ENCODE peak calls at places on chromosome 15, in seven cellular contexts. M is HCT116, A is PC-9, J is DND-41, P is right lobe of liver, V is fibroblast of pulmonary artery, F is OCI-LY7. D is an unnamed sample.

GRCh38 chr15:45550436-45550835 is 27.9 kb upstream of the SLC30A4 start:
- DNase-seq in M (no peak), A (no peak), J (no peak), P (no peak), V (peak), F (no peak), D (no peak)

GRCh38 chr15:51380999-51381806 is 39.7 kb downstream of the GLDN start:
- DNase-seq in M (peak), A (peak), J (peak), P (no peak), V (peak), F (peak), D (peak)

GRCh38 chr15:31268108-31268501 is 58.5 kb upstream of the KLF13 start:
- DNase-seq in M (no peak), A (no peak), J (peak), P (no peak), V (no peak), F (peak), D (no peak)

GRCh38 chr15:59438891-59439290 is 905 bp downstream of the FAM81A start:
- DNase-seq in M (no peak), A (no peak), J (no peak), P (no peak), V (no peak), F (peak), D (no peak)

GRCh38 chr15:74725241-74725774 is at the start of gene CYP1A1:
- DNase-seq in M (no peak), A (peak), J (no peak), P (peak), V (no peak), F (no peak), D (no peak)

GRCh38 chr15:74955796-74956647 is 550 bp downstream of the RPP25 start:
- DNase-seq in M (no peak), A (peak), J (no peak), P (peak), V (peak), F (peak), D (peak)

GRCh38 chr15:90530250-90531051 is 728 bp downstream of the CRTC3 start:
- DNase-seq in M (no peak), A (peak), J (peak), P (peak), V (peak), F (peak), D (no peak)

GRCh38 chr15:38853608-38854007 is 289.0 kb upstream of the RASGRP1 start:
- DNase-seq in M (peak), A (no peak), J (peak), P (no peak), V (peak), F (peak), D (no peak)

GRCh38 chr15:73030280-73030679 is 22.0 kb upstream of the NEO1 start:
- DNase-seq in M (no peak), A (no peak), J (no peak), P (no peak), V (no peak), F (no peak), D (no peak)

GRCh38 chr15:55770808-55771207 is 27.9 kb upstream of the PRTG start:
- DNase-seq in M (no peak), A (no peak), J (no peak), P (no peak), V (no peak), F (no peak), D (no peak)

GRCh38 chr15:63605816-63606215 is 8.6 kb downstream of the FBXL22 start:
- DNase-seq in M (no peak), A (no peak), J (no peak), P (no peak), V (no peak), F (no peak), D (peak)

GRCh38 chr15:70833897-70834765 is 19.8 kb downstream of the LARP6 start:
- DNase-seq in M (peak), A (peak), J (no peak), P (no peak), V (peak), F (no peak), D (peak)

GRCh38 chr15:76060098-76060989 is 559 bp downstream of the TMEM266 start:
- DNase-seq in M (no peak), A (no peak), J (peak), P (no peak), V (no peak), F (no peak), D (no peak)

GRCh38 chr15:96345560-96346389 is 15.3 kb downstream of the NR2F2 start:
- DNase-seq in M (no peak), A (no peak), J (no peak), P (peak), V (peak), F (no peak), D (no peak)

GRCh38 chr15:100951965-100952364 is 32.8 kb downstream of the LRRK1 start:
- DNase-seq in M (no peak), A (no peak), J (no peak), P (no peak), V (no peak), F (no peak), D (no peak)

GRCh38 chr15:90396321-90396720 is 8.3 kb downstream of the IQGAP1 start:
- DNase-seq in M (no peak), A (no peak), J (no peak), P (no peak), V (no peak), F (no peak), D (no peak)

GRCh38 chr15:99130765-99131440 is 26.0 kb downstream of the SYNM start:
- DNase-seq in M (no peak), A (no peak), J (no peak), P (no peak), V (no peak), F (no peak), D (no peak)

GRCh38 chr15:46344906-46345305 is 710.1 kb downstream of the SQOR start:
- DNase-seq in M (no peak), A (no peak), J (no peak), P (no peak), V (no peak), F (no peak), D (no peak)

GRCh38 chr15:28902856-28903255 is 17.1 kb downstream of the APBA2 start:
- DNase-seq in M (no peak), A (no peak), J (no peak), P (no peak), V (no peak), F (no peak), D (no peak)

GRCh38 chr15:89469331-89470107 is 26.9 kb downstream of the RHCG start:
- DNase-seq in M (no peak), A (no peak), J (no peak), P (peak), V (no peak), F (no peak), D (no peak)

GRCh38 chr15:94327356-94327936 is 96.1 kb downstream of the MCTP2 start:
- DNase-seq in M (peak), A (peak), J (no peak), P (no peak), V (peak), F (peak), D (no peak)

GRCh38 chr15:89112341-89112971 is 24.2 kb downstream of the ABHD2 start:
- DNase-seq in M (peak), A (no peak), J (no peak), P (peak), V (no peak), F (no peak), D (no peak)

GRCh38 chr15:75123395-75123794 is 78.3 kb upstream of the C15orf39 start:
- DNase-seq in M (no peak), A (no peak), J (no peak), P (no peak), V (no peak), F (no peak), D (no peak)

GRCh38 chr15:42151736-42152135 is 4.7 kb downstream of the PLA2G4F start:
- DNase-seq in M (no peak), A (no peak), J (no peak), P (no peak), V (no peak), F (no peak), D (no peak)

GRCh38 chr15:43329222-43329959 is 982 bp downstream of the LCMT2 start:
- DNase-seq in M (no peak), A (no peak), J (peak), P (no peak), V (no peak), F (no peak), D (no peak)

GRCh38 chr15:63783441-63783840 is 50.3 kb downstream of the HERC1 start:
- DNase-seq in M (no peak), A (no peak), J (no peak), P (no peak), V (no peak), F (no peak), D (no peak)

GRCh38 chr15:32030795-32031194 is 480 bp downstream of the CHRNA7 start:
- DNase-seq in M (no peak), A (no peak), J (no peak), P (no peak), V (no peak), F (no peak), D (no peak)

GRCh38 chr15:75684648-75685047 is 28.0 kb downstream of the CSPG4 start:
- DNase-seq in M (no peak), A (no peak), J (no peak), P (no peak), V (no peak), F (no peak), D (no peak)

GRCh38 chr15:99421172-99421656 is 144.6 kb upstream of the MEF2A start:
- DNase-seq in M (no peak), A (no peak), J (no peak), P (peak), V (peak), F (no peak), D (no peak)

GRCh38 chr15:79887517-79887916 is 9.3 kb downstream of the MTHFS start:
- DNase-seq in M (no peak), A (no peak), J (no peak), P (no peak), V (peak), F (no peak), D (no peak)

GRCh38 chr15:44585633-44586032 is 48.7 kb downstream of the EIF3J start:
- DNase-seq in M (no peak), A (no peak), J (no peak), P (no peak), V (no peak), F (no peak), D (no peak)

GRCh38 chr15:45871121-45871855 is 236.5 kb downstream of the SQOR start:
- DNase-seq in M (no peak), A (peak), J (no peak), P (no peak), V (peak), F (no peak), D (no peak)

GRCh38 chr15:87623832-87624231 is 632.7 kb downstream of the NTRK3 start:
- DNase-seq in M (no peak), A (no peak), J (no peak), P (no peak), V (no peak), F (peak), D (no peak)
- TF ChIP-seq CTCF in M (no peak), A (no peak), J (peak), P (no peak), V (no peak), F (peak), D (no peak)

GRCh38 chr15:85329561-85330421 is 50.6 kb upstream of the AKAP13 start:
- DNase-seq in M (no peak), A (no peak), J (peak), P (no peak), V (peak), F (peak), D (no peak)

GRCh38 chr15:85334241-85334640 is 46.2 kb upstream of the AKAP13 start:
- DNase-seq in M (no peak), A (no peak), J (no peak), P (no peak), V (no peak), F (no peak), D (no peak)

GRCh38 chr15:85330941-85331588 is 49.3 kb upstream of the AKAP13 start:
- DNase-seq in M (peak), A (peak), J (peak), P (peak), V (peak), F (peak), D (peak)

GRCh38 chr15:85333132-85333831 is 47.1 kb upstream of the AKAP13 start:
- DNase-seq in M (no peak), A (no peak), J (no peak), P (no peak), V (peak), F (no peak), D (no peak)

GRCh38 chr15:85331666-85332261 is 48.6 kb upstream of the AKAP13 start:
- DNase-seq in M (no peak), A (no peak), J (no peak), P (no peak), V (no peak), F (peak), D (no peak)
- H3K4me3 ChIP-seq in M (no peak), A (no peak), J (peak), P (no peak), V (no peak), F (peak), D (no peak)

GRCh38 chr15:78360426-78360825 is 20.3 kb downstream of the CRABP1 start:
- DNase-seq in M (no peak), A (no peak), J (no peak), P (no peak), V (no peak), F (no peak), D (no peak)
- TF ChIP-seq CTCF in M (no peak), A (no peak), J (no peak), P (no peak), V (no peak), F (no peak), D (no peak)

GRCh38 chr15:68205949-68206539 is 912 bp upstream of the CALML4 start:
- DNase-seq in M (no peak), A (no peak), J (no peak), P (peak), V (no peak), F (no peak), D (peak)
- H3K4me3 ChIP-seq in M (no peak), A (no peak), J (no peak), P (peak), V (no peak), F (no peak), D (peak)

GRCh38 chr15:57751177-57751800 is 44.8 kb downstream of the POLR2M start:
- DNase-seq in M (no peak), A (no peak), J (peak), P (no peak), V (peak), F (peak), D (no peak)
- TF ChIP-seq CTCF in M (peak), A (peak), J (peak), P (peak), V (peak), F (peak), D (peak)

GRCh38 chr15:33968224-33968623 is at the start of gene CHRM5:
- DNase-seq in M (no peak), A (no peak), J (no peak), P (no peak), V (no peak), F (no peak), D (no peak)
- H3K4me3 ChIP-seq in M (no peak), A (no peak), J (no peak), P (no peak), V (no peak), F (no peak), D (no peak)

GRCh38 chr15:67227431-67227830 is 27.0 kb downstream of the AAGAB start:
- DNase-seq in M (no peak), A (no peak), J (no peak), P (no peak), V (no peak), F (no peak), D (no peak)

GRCh38 chr15:67232591-67232990 is 21.9 kb downstream of the AAGAB start:
- DNase-seq in M (no peak), A (no peak), J (no peak), P (no peak), V (no peak), F (no peak), D (no peak)

GRCh38 chr15:67225336-67225735 is 29.1 kb downstream of the AAGAB start:
- DNase-seq in M (no peak), A (no peak), J (no peak), P (no peak), V (peak), F (no peak), D (no peak)

GRCh38 chr15:67224889-67225288 is 29.6 kb downstream of the AAGAB start:
- DNase-seq in M (no peak), A (no peak), J (no peak), P (no peak), V (no peak), F (no peak), D (no peak)

GRCh38 chr15:67228286-67228685 is 26.2 kb downstream of the AAGAB start:
- DNase-seq in M (no peak), A (no peak), J (no peak), P (no peak), V (no peak), F (no peak), D (no peak)
- TF ChIP-seq CTCF in M (no peak), A (no peak), J (no peak), P (no peak), V (no peak), F (no peak), D (no peak)

DNA sequence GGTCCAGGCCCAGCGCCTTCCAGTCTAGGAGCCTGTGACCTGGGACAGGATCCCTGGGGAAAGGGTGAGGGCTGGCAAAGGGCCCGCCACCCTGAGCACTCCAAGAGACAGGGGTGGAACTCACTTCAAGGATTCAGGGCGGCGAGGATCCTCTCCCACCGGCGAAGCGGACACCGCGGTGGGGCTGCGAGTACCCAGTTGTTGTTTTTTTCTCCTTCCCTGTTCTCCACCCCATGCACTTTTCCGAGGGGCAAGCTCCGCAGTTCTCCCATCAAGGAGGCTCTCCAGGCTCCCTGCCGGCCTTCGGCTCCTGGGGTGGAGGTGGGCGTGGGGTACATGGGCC is 387 bp upstream of the PAQR5 start:
- DNase-seq in M (no peak), A (no peak), J (no peak), P (no peak), V (no peak), F (no peak), D (no peak)
- H3K4me3 ChIP-seq in M (peak), A (peak), J (no peak), P (peak), V (peak), F (no peak), D (no peak)

GRCh38 chr15:77495806-77496589 is 75.3 kb downstream of the HMG20A start:
- DNase-seq in M (no peak), A (no peak), J (no peak), P (no peak), V (peak), F (no peak), D (no peak)

GRCh38 chr15:77496710-77497107 is 76.0 kb downstream of the HMG20A start:
- DNase-seq in M (peak), A (peak), J (peak), P (peak), V (peak), F (peak), D (peak)

GRCh38 chr15:77499087-77499765 is 78.5 kb downstream of the HMG20A start:
- DNase-seq in M (no peak), A (no peak), J (no peak), P (no peak), V (no peak), F (no peak), D (no peak)

GRCh38 chr15:77497942-77498361 is 77.3 kb downstream of the HMG20A start:
- DNase-seq in M (no peak), A (no peak), J (no peak), P (no peak), V (peak), F (no peak), D (no peak)

DNA sequence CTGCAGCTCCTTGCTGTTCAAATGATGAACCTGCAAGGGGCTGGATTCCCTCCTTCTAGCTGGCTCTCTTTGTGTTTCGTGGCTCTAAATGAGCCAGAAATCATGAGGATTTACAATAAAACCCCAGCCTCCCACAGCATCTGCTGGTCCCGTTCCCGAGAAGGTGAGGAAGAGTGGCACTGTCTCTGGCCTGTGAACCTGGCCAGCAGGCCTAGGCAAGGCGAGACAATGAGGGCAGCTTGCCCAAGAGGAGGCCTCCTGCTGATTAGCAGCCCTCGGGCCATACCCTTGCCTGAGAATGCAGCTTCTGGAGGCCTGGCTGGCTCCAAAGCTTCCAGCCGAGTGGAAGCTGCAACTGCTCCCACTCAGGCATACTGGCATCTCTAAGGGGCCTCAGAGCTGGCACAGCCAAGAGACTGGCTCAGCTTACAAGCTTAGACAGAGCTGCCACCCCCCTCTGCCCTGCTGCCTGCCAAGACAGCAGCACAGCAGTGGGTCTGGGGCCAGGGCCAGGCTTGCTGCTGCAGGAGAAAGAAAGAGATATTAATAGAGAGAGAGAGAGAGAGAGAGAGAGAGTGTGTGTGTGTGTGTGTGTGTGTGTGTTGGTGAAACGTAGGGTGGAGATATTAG is 76.5 kb downstream of the HMG20A start:
- DNase-seq in M (no peak), A (peak), J (no peak), P (no peak), V (peak), F (no peak), D (no peak)
- TF ChIP-seq CTCF in M (no peak), A (peak), J (no peak), P (no peak), V (no peak), F (no peak), D (no peak)

DNA sequence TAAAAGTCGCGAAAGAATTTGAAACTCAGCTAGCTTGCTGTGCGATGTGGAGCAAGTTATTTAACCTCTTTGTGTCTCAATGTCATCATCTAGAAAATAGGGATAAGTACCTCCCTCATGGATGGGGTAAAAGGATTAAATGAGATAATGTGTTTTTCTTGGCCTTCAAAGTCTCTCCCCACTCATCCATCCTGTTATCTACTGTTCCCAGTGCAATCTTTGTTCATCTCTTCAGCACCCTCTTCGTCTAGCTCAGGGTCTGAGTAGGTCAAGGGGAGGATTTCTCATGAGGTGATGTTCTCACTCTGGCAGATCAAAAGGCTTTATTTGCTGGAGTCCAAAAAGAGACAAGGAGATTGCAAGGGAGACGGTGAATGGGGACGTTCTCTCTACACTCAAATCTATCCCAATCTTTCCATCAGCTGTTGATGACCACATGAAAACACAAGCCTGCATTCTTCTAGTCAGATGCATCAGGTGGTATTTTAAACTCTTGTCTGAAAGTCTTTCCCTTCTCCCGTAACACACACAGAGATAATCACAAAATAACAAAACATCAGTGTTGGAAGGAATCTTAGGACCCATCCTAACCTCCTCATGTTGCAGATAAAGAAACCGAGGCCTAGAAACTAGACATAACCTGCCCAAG is 1.3 kb downstream of the MESD start:
- DNase-seq in M (no peak), A (no peak), J (no peak), P (no peak), V (no peak), F (no peak), D (no peak)
- H3K4me3 ChIP-seq in M (peak), A (peak), J (peak), P (peak), V (peak), F (peak), D (peak)